ENCODE peak calls at places on chromosomes 6 and 20, in nine cellular contexts. K, V, T, L, E, Y, F, X and C are unnamed samples.

GRCh38 chr6:11650297-11650696 is 112.7 kb downstream of the TMEM170B start:
- DNase-seq in K (no peak), V (no peak), T (no peak), L (peak; percentile 40), E (no peak), Y (no peak), F (no peak), X (no peak), C (no peak)

GRCh38 chr6:163600331-163600730 is 185.8 kb downstream of the QKI start:
- DNase-seq in K (no peak), V (no peak), T (no peak), L (no peak), E (no peak), Y (no peak), F (no peak), X (no peak), C (no peak)

GRCh38 chr20:61933951-61934715 is 131.5 kb downstream of the TAF4 start:
- DNase-seq in K (no peak), V (no peak), T (no peak), L (no peak), E (peak; percentile 35), Y (no peak), F (no peak), X (peak; percentile 31), C (no peak)

GRCh38 chr6:169724554-169725269 is 412 bp upstream of the PHF10 start:
- DNase-seq in K (peak; percentile 87), V (peak; percentile 52), T (peak; percentile 80), L (peak; percentile 54), E (peak; percentile 54), Y (peak; percentile 5), F (no peak), X (peak; percentile 79), C (peak; percentile 43)

GRCh38 chr6:131382646-131383045 is 190.4 kb upstream of the ARG1 start:
- DNase-seq in K (peak; percentile 16), V (no peak), T (no peak), L (no peak), E (no peak), Y (no peak), F (no peak), X (no peak), C (no peak)

GRCh38 chr20:52150440-52151258 is 40.9 kb downstream of the ZFP64 start:
- DNase-seq in K (peak; percentile 29), V (peak; percentile 17), T (peak; percentile 21), L (peak; percentile 71), E (no peak), Y (no peak), F (peak; percentile 34), X (no peak), C (peak; percentile 22)

GRCh38 chr20:23404196-23404595 is 17.1 kb downstream of the NAPB start:
- DNase-seq in K (no peak), V (no peak), T (no peak), L (no peak), E (no peak), Y (no peak), F (no peak), X (no peak), C (no peak)

GRCh38 chr6:158636778-158637177 is 7.8 kb downstream of the DYNLT1 start:
- DNase-seq in K (no peak), V (no peak), T (no peak), L (no peak), E (no peak), Y (no peak), F (no peak), X (peak; percentile 3), C (no peak)

GRCh38 chr6:168116975-168117899 is 38.2 kb upstream of the FRMD1 start:
- DNase-seq in K (no peak), V (no peak), T (no peak), L (no peak), E (no peak), Y (no peak), F (no peak), X (peak; percentile 17), C (no peak)

GRCh38 chr6:142027074-142027473 is 105.7 kb upstream of the GJE1 start:
- DNase-seq in K (no peak), V (no peak), T (no peak), L (no peak), E (no peak), Y (no peak), F (no peak), X (no peak), C (no peak)

GRCh38 chr20:22966787-22967464 is 68.2 kb upstream of the SSTR4 start:
- DNase-seq in K (no peak), V (no peak), T (no peak), L (no peak), E (no peak), Y (no peak), F (no peak), X (no peak), C (no peak)

GRCh38 chr6:149449054-149449453 is 35.8 kb downstream of the ZC3H12D start:
- DNase-seq in K (no peak), V (no peak), T (no peak), L (no peak), E (no peak), Y (no peak), F (no peak), X (no peak), C (no peak)

GRCh38 chr20:24675651-24676352 is 206.4 kb downstream of the SYNDIG1 start:
- DNase-seq in K (no peak), V (no peak), T (no peak), L (no peak), E (no peak), Y (no peak), F (no peak), X (no peak), C (no peak)

GRCh38 chr6:146578054-146578453 is 20.7 kb upstream of the ADGB start:
- DNase-seq in K (no peak), V (no peak), T (no peak), L (no peak), E (no peak), Y (no peak), F (no peak), X (no peak), C (no peak)

GRCh38 chr6:165110871-165111270 is 198.5 kb downstream of the C6orf118 start:
- DNase-seq in K (no peak), V (no peak), T (no peak), L (no peak), E (no peak), Y (no peak), F (no peak), X (no peak), C (no peak)

GRCh38 chr6:170366248-170366960 is 59.8 kb downstream of the FAM120B start:
- DNase-seq in K (no peak), V (no peak), T (no peak), L (no peak), E (no peak), Y (no peak), F (no peak), X (peak; percentile 51), C (no peak)

GRCh38 chr6:53651149-53651763 is 14.3 kb downstream of the KLHL31 start:
- DNase-seq in K (peak; percentile 57), V (peak; percentile 50), T (peak; percentile 68), L (peak; percentile 42), E (peak; percentile 75), Y (peak; percentile 64), F (peak; percentile 68), X (peak; percentile 55), C (peak; percentile 82)

GRCh38 chr20:3864518-3864917 is 17.9 kb downstream of the MAVS start:
- DNase-seq in K (no peak), V (no peak), T (no peak), L (no peak), E (no peak), Y (no peak), F (no peak), X (peak; percentile 44), C (no peak)

GRCh38 chr6:100482698-100483097 is 18.0 kb upstream of the SIM1 start:
- DNase-seq in K (no peak), V (no peak), T (no peak), L (no peak), E (no peak), Y (no peak), F (no peak), X (no peak), C (no peak)

GRCh38 chr6:44176935-44177509 is 18.4 kb downstream of the CAPN11 start:
- DNase-seq in K (no peak), V (no peak), T (peak; percentile 62), L (no peak), E (no peak), Y (no peak), F (no peak), X (no peak), C (no peak)

GRCh38 chr20:38601216-38602184 is at the start of gene ARHGAP40:
- DNase-seq in K (peak; percentile 49), V (peak; percentile 3), T (peak; percentile 38), L (peak; percentile 39), E (peak; percentile 55), Y (no peak), F (no peak), X (no peak), C (no peak)

GRCh38 chr6:42659806-42660205 is 62.6 kb downstream of the PRPH2 start:
- DNase-seq in K (no peak), V (no peak), T (no peak), L (no peak), E (no peak), Y (no peak), F (no peak), X (no peak), C (no peak)

GRCh38 chr20:64055893-64056638 is 6.6 kb upstream of the SOX18 start:
- DNase-seq in K (no peak), V (no peak), T (no peak), L (no peak), E (no peak), Y (no peak), F (no peak), X (no peak), C (no peak)

GRCh38 chr6:157997893-157998608 is 16.4 kb downstream of the SYNJ2 start:
- DNase-seq in K (no peak), V (no peak), T (no peak), L (no peak), E (no peak), Y (no peak), F (no peak), X (no peak), C (no peak)

GRCh38 chr6:32763417-32763816 is at the start of gene HLA-DQB2:
- DNase-seq in K (no peak), V (no peak), T (no peak), L (peak; percentile 11), E (no peak), Y (no peak), F (no peak), X (no peak), C (no peak)

GRCh38 chr20:15162061-15162740 is 824.8 kb upstream of the FLRT3 start:
- DNase-seq in K (no peak), V (no peak), T (no peak), L (no peak), E (no peak), Y (no peak), F (no peak), X (no peak), C (no peak)

GRCh38 chr6:12911387-12911960 is 194.9 kb downstream of the PHACTR1 start:
- DNase-seq in K (no peak), V (no peak), T (no peak), L (no peak), E (no peak), Y (no peak), F (peak; percentile 35), X (no peak), C (peak; percentile 16)

GRCh38 chr6:125944434-125944816 is 12.1 kb upstream of the HINT3 start:
- DNase-seq in K (no peak), V (no peak), T (no peak), L (peak; percentile 13), E (no peak), Y (peak; percentile 72), F (no peak), X (peak; percentile 54), C (peak; percentile 47)